ENCODE peak calls at places on chromosomes 2 and 18, in nine cellular contexts. G, J, N, Y, R, X, C, D and M are unnamed samples.

GRCh38 chr18:26133652-26134051 is at the start of gene PSMA8:
- DNase-seq in G (peak), C (no peak), Y (peak), N (no peak), R (no peak), J (no peak), D (peak), X (no peak), M (peak)

GRCh38 chr2:17757321-17757720 is 3.4 kb downstream of the GEN1 start:
- DNase-seq in R (no peak), G (no peak), Y (no peak), N (peak), J (no peak), C (no peak), D (no peak), X (no peak), M (no peak)

GRCh38 chr2:125471963-125472362 is 1184.0 kb upstream of the GYPC start:
- DNase-seq in J (no peak), C (no peak), G (no peak), Y (no peak), D (peak), N (peak), R (no peak), X (no peak), M (no peak)

GRCh38 chr2:132577693-132578092 is 92.3 kb downstream of the LYPD1 start:
- DNase-seq in X (no peak), N (no peak), R (no peak), G (no peak), D (no peak), C (no peak), J (no peak), Y (no peak), M (no peak)

GRCh38 chr18:60452424-60452823 is 79.8 kb upstream of the MC4R start:
- DNase-seq in Y (no peak), R (no peak), J (no peak), D (no peak), C (no peak), N (no peak), G (no peak), X (no peak), M (no peak)

GRCh38 chr18:73707035-73707434 is 440.6 kb downstream of the FBXO15 start:
- DNase-seq in C (no peak), R (no peak), G (no peak), J (no peak), N (peak), D (no peak), X (no peak), Y (no peak), M (no peak)

GRCh38 chr18:3209859-3210569 is 9.8 kb downstream of the MYOM1 start:
- DNase-seq in Y (no peak), X (no peak), J (no peak), N (peak), G (no peak), D (no peak), R (no peak), C (no peak), M (no peak)

GRCh38 chr2:113930448-113930847 is 40.6 kb downstream of the ACTR3 start:
- DNase-seq in C (no peak), X (no peak), G (no peak), J (no peak), R (no peak), N (no peak), Y (no peak), D (no peak), M (no peak)

GRCh38 chr2:203971236-203971635 is 34.7 kb downstream of the ICOS start:
- DNase-seq in G (no peak), R (no peak), N (no peak), C (no peak), Y (no peak), X (no peak), D (no peak), J (no peak), M (no peak)

GRCh38 chr2:108933691-108934117 is 55.3 kb downstream of the EDAR start:
- DNase-seq in G (no peak), X (no peak), N (no peak), J (peak), R (no peak), C (no peak), D (no peak), Y (peak), M (no peak)

GRCh38 chr2:198715304-198715703 is 742.4 kb downstream of the SATB2 start:
- DNase-seq in J (no peak), D (no peak), N (no peak), G (no peak), C (no peak), Y (no peak), R (no peak), X (no peak), M (no peak)

GRCh38 chr18:11654736-11655604 is 34.1 kb upstream of the GNAL start:
- DNase-seq in R (peak), J (peak), X (peak), D (peak), Y (no peak), C (no peak), N (peak), G (peak), M (peak)

GRCh38 chr2:183349046-183349445 is 224.8 kb downstream of the NUP35 start:
- DNase-seq in N (no peak), R (no peak), D (no peak), G (no peak), C (no peak), J (no peak), X (no peak), Y (no peak), M (no peak)

GRCh38 chr2:98385050-98385699 is 38.9 kb downstream of the CNGA3 start:
- DNase-seq in R (peak), G (peak), X (peak), N (peak), J (peak), D (peak), C (peak), Y (peak), M (peak)

GRCh38 chr2:232368311-232368731 is 10.2 kb upstream of the ALPP start:
- DNase-seq in R (no peak), J (no peak), G (no peak), D (no peak), N (peak), X (no peak), C (no peak), Y (no peak), M (no peak)

GRCh38 chr18:41993151-41993550 is 38.1 kb downstream of the PIK3C3 start:
- DNase-seq in G (no peak), R (no peak), X (no peak), D (no peak), Y (no peak), C (no peak), J (no peak), N (no peak), M (no peak)

GRCh38 chr18:31736630-31737029 is 24.1 kb downstream of the SLC25A52 start:
- DNase-seq in C (no peak), R (no peak), J (no peak), D (no peak), N (no peak), G (peak), Y (no peak), X (no peak), M (no peak)

GRCh38 chr18:37567994-37568359 is 2.4 kb upstream of the CELF4 start:
- DNase-seq in D (no peak), Y (no peak), N (no peak), R (no peak), J (no peak), G (no peak), X (no peak), C (no peak), M (no peak)

GRCh38 chr2:227325824-227326195 is 759 bp downstream of the MFF start:
- DNase-seq in N (peak), D (no peak), G (peak), R (no peak), J (peak), C (no peak), Y (peak), X (no peak), M (no peak)

GRCh38 chr2:149766339-149766738 is 178.8 kb upstream of the MMADHC start:
- DNase-seq in D (no peak), J (no peak), R (no peak), Y (no peak), G (no peak), X (no peak), C (no peak), N (no peak), M (no peak)

GRCh38 chr2:134183679-134184078 is 70.2 kb upstream of the MGAT5 start:
- DNase-seq in N (no peak), G (no peak), Y (no peak), X (no peak), C (no peak), J (no peak), D (no peak), R (no peak), M (no peak)

GRCh38 chr18:2874765-2875164 is 28.0 kb downstream of the EMILIN2 start:
- DNase-seq in D (no peak), N (no peak), G (no peak), J (no peak), Y (no peak), X (no peak), C (no peak), R (no peak), M (no peak)

GRCh38 chr2:36403675-36404230 is 48.2 kb downstream of the CRIM1 start:
- DNase-seq in N (peak), R (peak), D (no peak), X (no peak), J (no peak), C (no peak), G (no peak), Y (no peak), M (peak)

GRCh38 chr18:63823516-63824219 is 48.5 kb downstream of the SERPINB7 start:
- DNase-seq in N (no peak), X (no peak), G (peak), C (no peak), R (peak), D (no peak), J (no peak), Y (peak), M (peak)

GRCh38 chr2:36387258-36387916 is 31.8 kb downstream of the CRIM1 start:
- DNase-seq in R (no peak), G (no peak), D (no peak), X (no peak), C (no peak), J (no peak), N (no peak), Y (no peak), M (no peak)

GRCh38 chr2:150495993-150496627 is 8.6 kb upstream of the RND3 start:
- DNase-seq in X (no peak), R (no peak), G (no peak), Y (no peak), D (no peak), C (no peak), N (peak), J (no peak), M (no peak)

GRCh38 chr2:132038179-132038882 is 123.4 kb downstream of the ANKRD30BL start:
- DNase-seq in R (no peak), N (no peak), J (no peak), X (no peak), D (no peak), C (no peak), G (no peak), Y (no peak), M (no peak)

GRCh38 chr18:48784654-48785053 is 166.1 kb downstream of the SMAD7 start:
- DNase-seq in C (no peak), D (no peak), X (no peak), J (no peak), R (no peak), G (no peak), N (no peak), Y (no peak), M (no peak)

GRCh38 chr2:229254206-229254605 is 16.9 kb downstream of the PID1 start:
- DNase-seq in J (no peak), R (no peak), D (no peak), Y (no peak), N (no peak), G (no peak), C (no peak), X (no peak), M (no peak)

GRCh38 chr2:25257032-25257455 is 84.7 kb downstream of the DNMT3A start:
- DNase-seq in C (no peak), Y (peak), R (no peak), N (no peak), J (no peak), X (no peak), G (peak), D (no peak), M (peak)

GRCh38 chr2:170843656-170844055 is 27.0 kb downstream of the GAD1 start:
- DNase-seq in J (no peak), R (peak), N (no peak), G (no peak), C (no peak), Y (no peak), X (no peak), D (no peak), M (no peak)

GRCh38 chr2:202034249-202035088 is 814 bp downstream of the FZD7 start:
- DNase-seq in R (no peak), D (no peak), N (peak), G (peak), Y (no peak), C (no peak), J (peak), X (peak), M (peak)

GRCh38 chr2:37146062-37146461 is 10.7 kb downstream of the EIF2AK2 start:
- DNase-seq in N (no peak), J (no peak), X (no peak), Y (no peak), R (no peak), G (no peak), C (no peak), D (no peak), M (no peak)

GRCh38 chr2:70921839-70922590 is 13.7 kb upstream of the ATP6V1B1 start:
- DNase-seq in C (no peak), D (no peak), Y (no peak), X (no peak), R (no peak), N (no peak), G (no peak), J (no peak), M (no peak)
- TF ChIP-seq POLR2A in C (no peak), D (no peak), Y (no peak), X (no peak), R (no peak), N (no peak), G (no peak), J (no peak), M (no peak)

GRCh38 chr2:207762146-207762545 is 7.6 kb downstream of the FZD5 start:
- DNase-seq in G (no peak), N (no peak), C (no peak), Y (no peak), R (no peak), X (no peak), J (no peak), D (no peak), M (no peak)
- TF ChIP-seq POLR2A in G (no peak), N (no peak), C (no peak), Y (no peak), R (no peak), X (no peak), J (no peak), D (no peak), M (no peak)

GRCh38 chr2:65064728-65065552 is 8.7 kb downstream of the CEP68 start:
- DNase-seq in G (peak), Y (peak), N (peak), D (no peak), R (no peak), X (peak), C (peak), J (peak), M (peak)
- TF ChIP-seq POLR2A in G (no peak), Y (no peak), N (no peak), D (no peak), R (no peak), X (no peak), C (no peak), J (no peak), M (no peak)

GRCh38 chr2:143674055-143674454 is 544.8 kb downstream of the ARHGAP15 start:
- DNase-seq in G (no peak), J (no peak), X (no peak), C (no peak), Y (no peak), R (no peak), N (no peak), D (no peak), M (no peak)

DNA sequence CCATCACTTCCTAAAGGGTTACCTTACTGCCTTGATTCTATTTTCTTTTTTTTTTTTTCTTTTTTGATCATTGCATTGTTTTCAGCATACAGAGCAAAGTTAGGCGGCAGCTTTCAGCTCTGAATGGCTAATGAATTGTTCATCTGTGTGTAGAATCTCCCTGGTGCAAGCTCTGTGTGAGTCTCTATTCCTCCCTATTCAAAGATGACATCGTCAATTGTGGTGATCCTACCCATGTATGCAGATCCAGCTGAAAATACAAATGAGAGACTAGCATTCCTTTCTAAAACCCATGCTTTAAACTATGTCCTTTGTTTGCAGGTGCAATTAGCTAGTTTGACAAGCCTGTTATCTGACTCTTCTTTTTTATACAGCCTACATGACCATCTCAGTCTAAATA is 539.0 kb downstream of the ARHGAP15 start:
- DNase-seq in Y (no peak), C (no peak), J (no peak), G (no peak), N (no peak), D (no peak), R (no peak), X (no peak), M (no peak)
- TF ChIP-seq POLR2A in Y (no peak), C (no peak), J (no peak), G (no peak), N (no peak), D (no peak), R (no peak), X (no peak), M (no peak)

GRCh38 chr2:11155326-11156059 is at the start of gene SLC66A3:
- DNase-seq in Y (no peak), N (peak), R (peak), C (no peak), J (no peak), D (peak), G (no peak), X (no peak), M (peak)
- TF ChIP-seq POLR2A in Y (no peak), N (peak), R (peak), C (peak), J (peak), D (peak), G (peak), X (peak), M (peak)

GRCh38 chr2:69163109-69163508 is 150.1 kb downstream of the ANTXR1 start:
- DNase-seq in D (no peak), Y (no peak), G (peak), N (peak), J (no peak), X (no peak), C (no peak), R (peak), M (no peak)
- TF ChIP-seq POLR2A in D (no peak), Y (no peak), G (no peak), N (no peak), J (no peak), X (no peak), C (no peak), R (no peak), M (no peak)

GRCh38 chr2:207830778-207831549 is 61.3 kb upstream of the FZD5 start:
- DNase-seq in J (no peak), R (no peak), N (no peak), D (no peak), C (no peak), X (no peak), Y (no peak), G (no peak), M (no peak)

GRCh38 chr2:207825958-207826330 is 56.2 kb upstream of the FZD5 start:
- DNase-seq in D (no peak), Y (no peak), N (no peak), X (peak), R (no peak), C (no peak), G (peak), J (no peak), M (no peak)

GRCh38 chr2:207831569-207832248 is 62.0 kb upstream of the FZD5 start:
- DNase-seq in C (no peak), N (no peak), R (no peak), D (no peak), X (no peak), J (no peak), G (no peak), Y (no peak), M (no peak)

GRCh38 chr2:207825033-207825957 is 55.6 kb upstream of the FZD5 start:
- DNase-seq in Y (no peak), N (no peak), J (no peak), X (peak), G (no peak), C (no peak), D (no peak), R (no peak), M (no peak)

DNA sequence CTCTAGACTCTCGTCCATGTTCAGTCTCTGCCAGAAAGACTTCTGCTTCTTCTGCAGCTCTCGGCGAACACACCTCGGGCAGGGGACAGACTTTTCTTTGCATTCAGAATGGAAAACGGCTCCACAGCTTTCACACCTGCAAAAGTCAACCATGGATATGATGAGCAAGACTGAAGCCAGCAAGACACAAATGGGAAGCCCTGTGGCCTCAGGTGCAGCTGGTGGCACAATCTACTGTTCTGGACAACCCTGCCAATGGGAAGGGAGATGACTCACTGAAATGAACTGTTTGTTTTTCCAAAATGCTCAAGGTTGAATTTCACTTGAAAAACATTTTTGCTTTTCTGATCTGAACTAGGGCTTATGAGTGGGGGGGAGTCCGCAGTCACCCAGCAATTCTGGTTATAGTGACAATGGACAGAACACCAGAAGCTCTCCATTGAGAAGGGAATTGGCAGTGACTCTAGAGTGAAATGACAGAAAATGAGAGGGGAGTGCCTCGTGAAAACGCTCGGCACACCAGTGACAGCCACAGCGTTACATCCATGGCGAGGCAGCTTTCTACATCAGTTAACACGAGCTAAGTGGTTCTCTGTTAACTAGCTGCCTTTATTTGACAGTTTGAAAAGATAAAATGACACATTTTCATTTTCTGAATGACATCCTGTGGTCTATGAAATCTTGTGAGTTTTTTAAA is 58.8 kb upstream of the FZD5 start:
- DNase-seq in J (no peak), D (no peak), Y (no peak), N (no peak), X (no peak), G (peak), C (no peak), R (no peak), M (no peak)
- TF ChIP-seq POLR2A in J (no peak), D (no peak), Y (no peak), N (no peak), X (no peak), G (no peak), C (no peak), R (no peak), M (no peak)